ENCODE peak calls at places on chromosomes 6 and 20, in six cellular contexts. A is ascending aorta, C is RWPE2, W is AG04450, Y is stomach, K is spleen. P is an unnamed sample. For H3K9me3, the result is how much of the 10 kb centered on the place peaks cover.

GRCh38 chr6:106258726-106259125 is 66.8 kb downstream of the ATG5 start:
- DNase-seq in K (no peak), W (no peak), A (no peak), Y (no peak), C (no peak), P (no peak)

GRCh38 chr6:156618600-156619205 is 158.5 kb upstream of the ARID1B start:
- DNase-seq in A (no peak), C (no peak), Y (no peak), W (no peak), K (no peak), P (no peak)

GRCh38 chr6:5379647-5380242 is 118.4 kb downstream of the FARS2 start:
- DNase-seq in A (no peak), Y (no peak), C (no peak), K (no peak), W (no peak), P (no peak)

GRCh38 chr6:19719691-19720127 is 117.5 kb upstream of the ID4 start:
- DNase-seq in C (no peak), K (no peak), Y (no peak), W (peak), A (no peak), P (no peak)

GRCh38 chr6:7727951-7728854 is 2.3 kb downstream of the BMP6 start:
- DNase-seq in A (no peak), C (no peak), K (peak), Y (no peak), W (no peak), P (no peak)

GRCh38 chr20:48317578-48317977 is 510.2 kb downstream of the PREX1 start:
- DNase-seq in K (no peak), C (peak), W (no peak), A (no peak), Y (no peak), P (no peak)

GRCh38 chr6:117327149-117328004 is 62.0 kb downstream of the VGLL2 start:
- DNase-seq in C (no peak), K (no peak), Y (no peak), W (no peak), A (no peak), P (no peak)

GRCh38 chr6:144106206-144106605 is 10.8 kb upstream of the SF3B5 start:
- DNase-seq in W (no peak), K (no peak), A (no peak), Y (no peak), C (no peak), P (no peak)

GRCh38 chr6:163687075-163687474 is 272.6 kb downstream of the QKI start:
- DNase-seq in Y (no peak), C (no peak), W (no peak), A (no peak), K (no peak), P (no peak)

GRCh38 chr6:146598785-146599405 is at the start of gene ADGB:
- DNase-seq in Y (peak), W (peak), K (peak), C (no peak), A (peak), P (peak)

GRCh38 chr20:1998715-1999114 is 4.9 kb upstream of the PDYN start:
- DNase-seq in K (no peak), C (no peak), W (no peak), Y (no peak), A (no peak), P (no peak)

GRCh38 chr6:27275025-27275956 is 27.8 kb downstream of the PRSS16 start:
- DNase-seq in C (no peak), A (no peak), W (no peak), Y (no peak), K (no peak), P (no peak)

GRCh38 chr6:154954352-154954751 is 40.8 kb upstream of the TIAM2 start:
- DNase-seq in W (no peak), K (no peak), C (no peak), A (no peak), Y (no peak), P (no peak)

GRCh38 chr6:89352329-89353117 is at the start of gene UBE2J1:
- DNase-seq in W (peak), K (peak), A (peak), C (peak), Y (peak), P (peak)

GRCh38 chr20:64161595-64162238 is 2.5 kb upstream of the MYT1 start:
- DNase-seq in Y (no peak), C (peak), K (no peak), A (no peak), W (no peak), P (no peak)

GRCh38 chr6:49030621-49031020 is 432.4 kb downstream of the MMUT start:
- DNase-seq in A (no peak), Y (no peak), W (no peak), K (no peak), C (no peak), P (no peak)

GRCh38 chr6:107698146-107698545 is 126.0 kb downstream of the SCML4 start:
- DNase-seq in W (no peak), A (no peak), Y (no peak), C (no peak), K (no peak), P (peak)

GRCh38 chr6:82205793-82206425 is 41.6 kb downstream of the IBTK start:
- DNase-seq in A (no peak), W (no peak), Y (no peak), C (no peak), K (no peak), P (no peak)

DNA sequence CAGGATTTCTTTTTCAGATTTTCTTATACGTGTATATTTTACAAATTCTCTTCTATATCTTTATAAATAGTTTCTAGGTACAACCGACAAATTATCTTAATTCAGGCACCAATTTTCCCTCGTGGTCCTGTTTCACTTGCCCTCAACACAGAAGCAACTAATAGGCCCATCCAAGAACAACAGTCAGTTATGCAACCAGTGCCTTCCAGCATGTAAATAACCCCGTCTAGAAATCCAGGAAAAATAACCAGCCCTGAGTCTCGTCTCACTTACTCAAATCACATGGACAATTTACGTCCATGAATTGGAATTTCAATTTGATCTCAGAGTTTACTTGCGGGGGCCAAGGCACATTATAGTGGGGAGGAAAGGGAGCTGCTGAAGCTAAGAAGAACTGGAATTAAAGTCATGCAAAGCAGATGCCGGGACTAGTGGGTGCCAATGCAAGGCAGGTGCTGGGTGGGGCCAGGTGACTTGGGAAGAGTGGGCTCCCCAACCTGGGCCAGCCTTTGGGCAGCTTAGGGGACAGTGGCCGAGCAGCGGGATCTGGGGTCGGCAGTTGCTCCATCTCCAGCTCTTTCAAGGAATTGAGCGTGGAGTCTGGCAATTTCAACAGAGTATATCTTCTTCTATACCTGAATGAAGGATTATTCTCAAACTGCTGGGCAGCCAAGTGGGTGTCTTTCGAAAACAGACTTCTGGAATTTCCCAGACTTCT is 121.7 kb downstream of the EDN3 start:
- DNase-seq in A (no peak), K (no peak), C (no peak), Y (no peak), W (no peak), P (no peak)
- H3K4me3 ChIP-seq in A (no peak), K (no peak), C (no peak), Y (no peak), W (no peak), P (no peak)

DNA sequence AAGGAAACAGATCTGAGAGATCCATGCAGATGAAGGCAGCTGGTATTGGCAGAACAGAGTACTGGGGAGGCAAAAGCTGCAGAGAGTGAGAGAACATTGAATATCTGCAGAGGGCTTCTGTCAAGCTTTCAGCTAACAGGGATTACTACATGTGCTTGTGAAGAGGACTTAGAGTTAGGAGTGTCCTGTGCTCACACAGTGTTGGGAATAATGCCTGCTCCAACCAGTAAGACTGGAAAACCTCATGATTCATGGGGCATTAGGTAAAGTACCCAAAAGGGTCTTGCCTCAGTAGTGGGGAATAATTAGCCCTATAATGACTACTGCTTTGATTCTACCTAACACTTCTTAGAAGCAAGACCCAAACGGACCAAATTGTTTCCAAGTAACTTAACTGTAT is 657.2 kb downstream of the DHX35 start:
- DNase-seq in W (no peak), C (no peak), A (no peak), K (no peak), Y (no peak), P (no peak)
- H3K9me3 ChIP-seq in W (under half), C (under half), A (under half), K (under half), Y (under half), P (under half)

GRCh38 chr6:166307981-166308768 is at the start of gene PRR18:
- DNase-seq in C (no peak), W (no peak), Y (no peak), K (peak), A (no peak), P (peak)
- H3K4me3 ChIP-seq in C (peak), W (peak), Y (peak), K (peak), A (peak), P (peak)

GRCh38 chr6:22956029-22956715 is 386.8 kb downstream of the HDGFL1 start:
- DNase-seq in Y (no peak), W (no peak), K (no peak), A (no peak), C (no peak), P (no peak)
- H3K9me3 ChIP-seq in Y (under half), W (under half), K (under half), A (under half), C (under half), P (under half)

GRCh38 chr6:41638801-41639555 is 710 bp downstream of the MDFI start:
- DNase-seq in Y (no peak), W (no peak), A (no peak), C (no peak), K (peak), P (no peak)
- H3K4me3 ChIP-seq in Y (peak), W (no peak), A (peak), C (peak), K (peak), P (no peak)

DNA sequence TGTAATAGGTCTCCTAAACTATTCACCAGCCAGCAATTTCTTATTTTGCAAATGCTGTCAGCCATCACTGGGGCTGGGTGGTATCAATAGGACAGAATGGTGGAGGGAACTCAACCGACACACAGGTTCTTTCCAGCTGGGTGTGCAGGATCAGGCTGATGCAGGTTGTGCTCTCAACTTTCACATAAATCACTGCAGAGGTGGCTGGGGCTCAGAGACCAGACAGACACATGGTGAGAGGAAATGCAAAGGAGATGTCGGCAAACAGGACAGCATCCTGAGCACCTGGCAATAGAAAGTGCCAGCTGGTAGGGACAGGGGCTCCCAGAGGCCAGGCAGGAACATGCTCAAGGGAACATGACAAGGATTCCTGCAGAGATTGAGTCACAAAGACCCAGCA is 254.9 kb downstream of the SOD2 start:
- DNase-seq in C (no peak), K (no peak), W (no peak), Y (no peak), A (no peak), P (no peak)
- H3K9me3 ChIP-seq in C (under half), K (under half), W (under half), Y (under half), A (under half), P (under half)

DNA sequence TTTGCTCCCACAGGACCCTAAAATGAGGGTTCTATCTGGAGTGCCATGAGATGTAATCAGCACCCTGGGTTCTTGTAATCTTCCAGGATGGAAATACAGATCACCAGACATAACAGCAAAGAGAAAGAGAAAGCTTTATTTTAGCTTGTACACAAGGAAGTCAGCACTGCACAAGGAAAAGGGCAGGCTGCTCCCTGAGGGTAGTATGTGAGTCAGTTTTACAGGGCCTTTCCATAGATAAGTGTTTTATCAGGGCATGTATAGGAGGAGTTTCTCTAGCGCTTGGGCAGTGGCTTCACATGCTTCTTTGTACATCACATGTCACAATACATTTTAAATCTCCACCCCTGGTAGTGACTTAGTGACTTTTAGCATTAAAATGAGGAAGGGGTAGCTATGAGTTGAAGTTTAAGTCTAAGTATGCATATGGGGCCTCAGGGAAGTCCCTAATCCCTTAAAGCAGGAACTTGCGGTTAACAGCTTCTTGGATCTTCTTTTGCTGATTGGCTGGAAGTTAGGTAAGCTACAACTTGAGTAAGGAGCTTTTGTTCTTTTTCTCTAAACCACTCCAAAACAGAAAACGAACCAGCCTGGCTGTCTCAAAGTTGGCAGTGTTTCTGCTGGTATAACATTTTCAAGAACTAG is 60.0 kb downstream of the MRAP2 start:
- DNase-seq in W (no peak), K (no peak), Y (no peak), A (no peak), C (no peak), P (no peak)
- H3K4me3 ChIP-seq in W (no peak), K (no peak), Y (no peak), A (no peak), C (no peak), P (no peak)

GRCh38 chr6:159390384-159390783 is 221.2 kb downstream of the FNDC1 start:
- DNase-seq in A (no peak), C (no peak), Y (no peak), W (no peak), K (no peak), P (no peak)

GRCh38 chr6:159395614-159396013 is 226.4 kb downstream of the FNDC1 start:
- DNase-seq in Y (no peak), A (no peak), K (no peak), C (no peak), W (no peak), P (no peak)

GRCh38 chr6:159389695-159390094 is 220.5 kb downstream of the FNDC1 start:
- DNase-seq in W (no peak), K (no peak), Y (no peak), C (no peak), A (no peak), P (no peak)
- H3K9me3 ChIP-seq in W (under half), K (under half), Y (under half), C (under half), A (under half), P (under half)

P was measured in SJSA1.